ENCODE peak calls at places on chromosomes 3 and 15, in four cellular contexts. R is NCI-H774; A is CD4-positive, alpha-beta T cell; X is stimulated activated naive B cell treated with anti-CD40 and anti-IgM and Interleukin-4, amounts not matched to agents 10 μg/mL and 1 μg/mL and 100 μg/mL, for 72 hours. S is an unnamed sample.

GRCh38 chr3:128379768-128380167 is 86.9 kb downstream of the DNAJB8 start:
- DNase-seq in R (no peak), X (no peak), A (no peak), S (no peak)

GRCh38 chr3:67691207-67691606 is 36.8 kb upstream of the SUCLG2 start:
- DNase-seq in X (peak; percentile 6), R (no peak), A (no peak), S (no peak)

GRCh38 chr3:131083190-131083863 is 56.6 kb downstream of the NEK11 start:
- DNase-seq in R (peak; percentile 37), X (no peak), A (no peak), S (no peak)

GRCh38 chr3:94184781-94185180 is 121.9 kb downstream of the NSUN3 start:
- DNase-seq in A (no peak), X (no peak), R (no peak), S (no peak)

GRCh38 chr15:31135523-31135922 is 34.0 kb upstream of the TRPM1 start:
- DNase-seq in R (no peak), A (no peak), X (no peak), S (no peak)

GRCh38 chr3:195880037-195880431 is 28.3 kb downstream of the TNK2 start:
- DNase-seq in R (no peak), X (no peak), A (no peak), S (no peak)

GRCh38 chr3:129824926-129825541 is 68.5 kb downstream of the TMCC1 start:
- DNase-seq in A (peak; percentile 18), R (peak; percentile 34), X (peak; percentile 32), S (peak; percentile 18)

GRCh38 chr3:93979850-93980677 is at the start of gene ARL13B:
- DNase-seq in A (peak; percentile 88), R (peak; percentile 97), X (peak; percentile 95), S (peak; percentile 92)

GRCh38 chr3:25583343-25583742 is 81.4 kb downstream of the TOP2B start:
- DNase-seq in A (no peak), R (no peak), X (no peak), S (no peak)

GRCh38 chr15:95701410-95701809 is 629.1 kb upstream of the NR2F2 start:
- DNase-seq in R (no peak), X (no peak), A (no peak), S (no peak)

GRCh38 chr3:197792019-197792647 is 1.1 kb downstream of the LRCH3 start:
- DNase-seq in A (no peak), R (no peak), X (no peak), S (peak; percentile 24)

GRCh38 chr3:124261301-124261700 is 269.4 kb upstream of the ROPN1 start:
- DNase-seq in A (no peak), X (no peak), R (no peak), S (no peak)

GRCh38 chr3:42814914-42815507 is 5.8 kb downstream of the ACKR2 start:
- DNase-seq in A (no peak), X (no peak), R (no peak), S (no peak)

GRCh38 chr15:50210462-50211264 is 28.7 kb downstream of the SLC27A2 start:
- DNase-seq in A (no peak), R (no peak), X (no peak), S (no peak)

GRCh38 chr3:18808423-18808822 is 339.9 kb upstream of the KCNH8 start:
- DNase-seq in R (no peak), A (no peak), X (no peak), S (no peak)

GRCh38 chr3:57733790-57734189 is 22.3 kb upstream of the SLMAP start:
- DNase-seq in X (no peak), A (no peak), R (no peak), S (no peak)

GRCh38 chr15:88003928-88004327 is 252.6 kb downstream of the NTRK3 start:
- DNase-seq in X (no peak), R (no peak), A (no peak), S (no peak)